ENCODE peak calls at places on chromosomes 6 and 20, in six cellular contexts. P is HFFc6; W is epithelial cell of esophagus; B is NCI-H1092; L is DMS 273 treated with DMSO at 0.1 percent for 48 hours; H is activated T-helper 1 cell treated with anti-CD3 and anti-CD28 coated beads, Interleukin-2, amount 50 U/mL, for 16 hours. A is an unnamed sample.

GRCh38 chr20:25237610-25238318 is 10.1 kb upstream of the PYGB start:
- DNase-seq in P (peak), L (peak), H (peak), W (peak), B (no peak), A (no peak)

GRCh38 chr20:3168829-3169590 is 4.3 kb downstream of the LZTS3 start:
- DNase-seq in W (no peak), B (no peak), H (no peak), P (no peak), L (no peak), A (no peak)

GRCh38 chr6:44264154-44265002 is 973 bp downstream of the NFKBIE start:
- DNase-seq in P (no peak), H (no peak), W (no peak), L (no peak), B (no peak), A (no peak)

GRCh38 chr20:6008254-6008653 is 45.6 kb downstream of the LRRN4 start:
- DNase-seq in W (peak), H (no peak), B (no peak), L (peak), P (peak), A (no peak)

GRCh38 chr20:53032021-53033001 is 60.2 kb downstream of the TSHZ2 start:
- DNase-seq in B (no peak), P (no peak), W (peak), H (no peak), L (no peak), A (no peak)

GRCh38 chr20:35636095-35636494 is 20.5 kb downstream of the SPAG4 start:
- DNase-seq in B (no peak), W (no peak), L (no peak), H (no peak), P (no peak), A (no peak)

GRCh38 chr6:6494677-6495076 is 93.8 kb upstream of the LY86 start:
- DNase-seq in H (no peak), B (no peak), W (peak), P (no peak), L (peak), A (no peak)

GRCh38 chr20:4885877-4886276 is 115.4 kb downstream of the SLC23A2 start:
- DNase-seq in B (no peak), L (no peak), W (no peak), P (no peak), H (no peak), A (no peak)

GRCh38 chr20:44354979-44355502 is 458 bp upstream of the HNF4A start:
- DNase-seq in W (no peak), L (no peak), P (no peak), H (no peak), B (no peak), A (no peak)

A was measured in omental fat pad.